ENCODE peak calls at places on chromosomes 4 and X, in four cellular contexts. K, C, A and H are unnamed samples.

GRCh38 chr4:118289794-118290193 is 63.0 kb downstream of the PRSS12 start:
- DNase-seq in K (no peak), C (no peak), A (no peak), H (no peak)

GRCh38 chr4:74444891-74445642 is at the start of gene AREG:
- DNase-seq in K (peak), C (peak), A (peak), H (no peak)

GRCh38 chr4:142278171-142278570 is 567.9 kb downstream of the INPP4B start:
- DNase-seq in K (no peak), C (no peak), A (no peak), H (no peak)

GRCh38 chrX:24190500-24191156 is 41.1 kb downstream of the ZFX start:
- DNase-seq in K (no peak), C (no peak), A (no peak), H (no peak)

GRCh38 chr4:185665655-185666054 is 130.3 kb upstream of the PDLIM3 start:
- DNase-seq in K (no peak), C (no peak), A (no peak), H (no peak)

GRCh38 chrX:31420711-31421151 is 348.9 kb upstream of the FTHL17 start:
- DNase-seq in K (no peak), C (peak), A (no peak), H (no peak)

GRCh38 chrX:76821276-76821675 is 393.8 kb downstream of the MAGEE1 start:
- DNase-seq in K (no peak), C (no peak), A (no peak), H (no peak)

GRCh38 chr4:7546809-7547367 is 112.2 kb upstream of the PSAPL1 start:
- DNase-seq in K (no peak), C (no peak), A (no peak), H (peak)

GRCh38 chr4:38099020-38099600 is 138.9 kb downstream of the PTTG2 start:
- DNase-seq in K (no peak), C (no peak), A (no peak), H (no peak)

GRCh38 chrX:7330971-7331746 is 183.2 kb upstream of the PUDP start:
- DNase-seq in K (no peak), C (no peak), A (no peak), H (peak)

GRCh38 chrX:69154051-69154450 is 11.2 kb downstream of the PJA1 start:
- DNase-seq in K (no peak), C (no peak), A (no peak), H (no peak)

GRCh38 chr4:8230033-8230432 is 30.9 kb downstream of the SH3TC1 start:
- DNase-seq in K (no peak), C (no peak), A (no peak), H (no peak)

GRCh38 chrX:129798456-129798855 is 18.7 kb downstream of the SASH3 start:
- DNase-seq in K (no peak), C (no peak), A (no peak), H (no peak)

GRCh38 chr4:163638909-163639308 is 144.4 kb downstream of the TMA16 start:
- DNase-seq in K (no peak), C (no peak), A (no peak), H (no peak)

GRCh38 chrX:77628294-77629025 is 157.6 kb downstream of the ATRX start:
- DNase-seq in K (no peak), C (no peak), A (no peak), H (no peak)

GRCh38 chrX:115023139-115023538 is 5.7 kb upstream of the IL13RA2 start:
- DNase-seq in K (no peak), C (peak), A (no peak), H (peak)